ENCODE peak calls at places on chromosomes 2 and 18, in six cellular contexts. V is K562, M is HepG2, S is GM12891, I is GM12878, A is H1. U is an unnamed sample.

GRCh38 chr18:7822435-7823425 is 255.6 kb downstream of the PTPRM start:
- DNase-seq in S (no peak), V (no peak), A (no peak), I (no peak), M (no peak), U (no peak)

GRCh38 chr18:13485604-13486003 is 240.8 kb downstream of the FAM210A start:
- DNase-seq in I (no peak), M (no peak), A (no peak), V (no peak), S (no peak), U (no peak)

GRCh38 chr2:134304726-134305509 is 51.0 kb downstream of the MGAT5 start:
- DNase-seq in M (no peak), S (no peak), V (no peak), A (no peak), I (no peak), U (no peak)

GRCh38 chr18:22322251-22322691 is 95.4 kb downstream of the CTAGE1 start:
- DNase-seq in V (no peak), M (no peak), A (no peak), I (no peak), S (no peak), U (no peak)

GRCh38 chr2:224133387-224133786 is 94.3 kb upstream of the SERPINE2 start:
- DNase-seq in M (no peak), S (no peak), I (no peak), V (no peak), A (no peak), U (no peak)

GRCh38 chr2:28247326-28247725 is 145.3 kb upstream of the FOSL2 start:
- DNase-seq in V (no peak), M (no peak), S (no peak), I (no peak), A (no peak), U (no peak)

GRCh38 chr2:31886700-31887099 is 124.1 kb downstream of the MEMO1 start:
- DNase-seq in S (no peak), A (peak; percentile 33), V (no peak), M (peak; percentile 50), I (no peak), U (no peak)

GRCh38 chr2:46404181-46404759 is 75.1 kb upstream of the TMEM247 start:
- DNase-seq in I (no peak), A (no peak), S (no peak), M (no peak), V (no peak), U (no peak)

GRCh38 chr2:218322756-218323525 is 30.6 kb upstream of the TMBIM1 start:
- DNase-seq in M (peak; percentile 97), I (no peak), S (peak; percentile 84), A (peak; percentile 79), V (peak; percentile 98), U (peak; percentile 85)

GRCh38 chr2:28736034-28736433 is 15.6 kb upstream of the PPP1CB start:
- DNase-seq in V (no peak), I (no peak), S (no peak), M (no peak), A (no peak), U (no peak)

GRCh38 chr2:120771556-120772208 is 36.0 kb downstream of the GLI2 start:
- DNase-seq in A (no peak), V (no peak), S (no peak), M (no peak), I (no peak), U (no peak)

GRCh38 chr2:25623361-25623760 is 50.0 kb downstream of the DTNB start:
- DNase-seq in S (no peak), M (no peak), I (no peak), A (no peak), V (no peak), U (no peak)

GRCh38 chr2:127050803-127051115 is 56.2 kb downstream of the BIN1 start:
- DNase-seq in A (no peak), S (peak; percentile 14), M (no peak), I (no peak), V (no peak), U (peak; percentile 26)

GRCh38 chr2:127047716-127048617 is 59.0 kb downstream of the BIN1 start:
- DNase-seq in S (no peak), A (no peak), M (no peak), V (no peak), I (no peak), U (peak; percentile 6)

GRCh38 chr2:127049927-127050802 is 56.8 kb downstream of the BIN1 start:
- DNase-seq in V (peak; percentile 88), S (peak; percentile 97), I (no peak), A (peak; percentile 41), M (peak; percentile 24), U (peak; percentile 94)

GRCh38 chr2:127048618-127048935 is 58.4 kb downstream of the BIN1 start:
- DNase-seq in I (no peak), A (no peak), M (no peak), V (no peak), S (no peak), U (no peak)

DNA sequence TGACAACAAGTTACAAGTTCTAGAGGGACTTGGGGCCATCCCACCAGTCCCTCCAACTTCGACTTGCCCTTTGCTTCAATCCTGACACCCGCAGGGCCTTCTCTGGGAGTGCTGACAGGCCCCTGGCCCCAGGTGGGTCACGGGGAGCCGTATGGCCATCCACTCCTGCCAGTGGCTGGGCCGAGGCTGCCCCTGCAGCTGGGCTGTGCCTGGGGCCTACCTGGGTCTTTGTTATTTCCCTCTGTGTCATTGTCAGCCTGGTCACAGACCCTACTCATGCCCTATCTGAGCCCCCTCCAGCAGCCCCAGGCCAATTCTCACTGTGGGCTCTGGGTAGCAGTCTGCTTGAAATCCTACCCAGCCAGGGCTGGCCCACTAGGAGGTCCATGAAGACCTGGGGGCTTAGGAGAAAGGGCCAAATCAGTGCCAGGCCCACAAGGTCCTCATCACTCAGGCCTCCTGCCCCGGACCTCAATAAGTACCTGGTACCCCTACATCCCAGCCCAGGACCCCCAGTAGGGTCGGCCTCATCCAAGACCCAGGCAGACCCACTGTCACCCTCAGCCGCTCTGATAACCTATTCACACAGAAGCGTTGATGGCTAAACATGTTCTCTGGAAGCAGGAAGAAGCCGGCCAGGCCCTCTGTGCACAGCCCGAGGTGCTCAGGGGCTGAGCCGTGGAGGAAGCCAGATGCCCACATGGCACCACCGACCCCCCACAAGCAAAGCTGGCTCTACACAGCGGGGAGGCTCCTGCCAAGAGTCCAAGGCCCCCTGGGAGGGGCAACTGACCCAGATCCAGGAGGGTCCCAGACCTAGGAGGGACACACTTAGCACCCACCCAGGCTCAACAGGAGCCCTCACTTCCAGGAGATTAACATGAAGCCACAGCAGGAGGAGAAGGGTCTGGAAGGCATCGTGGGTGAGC is 57.7 kb downstream of the BIN1 start:
- DNase-seq in A (no peak), S (peak; percentile 21), V (no peak), M (no peak), I (no peak), U (peak; percentile 33)
- TF ChIP-seq TAF1 in A (no peak), S (no peak), V (no peak), M (no peak), I (no peak), U (no peak)

GRCh38 chr2:55011741-55012574 is 38.3 kb downstream of the RTN4 start:
- DNase-seq in M (peak; percentile 62), I (no peak), V (no peak), A (no peak), S (no peak), U (no peak)
- TF ChIP-seq POLR2A in M (no peak), I (no peak), V (no peak), A (no peak), S (no peak), U (no peak)

GRCh38 chr2:197264332-197264731 is 46.2 kb downstream of the ANKRD44 start:
- DNase-seq in V (no peak), I (no peak), S (no peak), M (no peak), A (no peak), U (no peak)
- TF ChIP-seq POLR2AphosphoS5 in V (no peak), I (no peak), S (no peak), M (no peak), A (no peak), U (no peak)

DNA sequence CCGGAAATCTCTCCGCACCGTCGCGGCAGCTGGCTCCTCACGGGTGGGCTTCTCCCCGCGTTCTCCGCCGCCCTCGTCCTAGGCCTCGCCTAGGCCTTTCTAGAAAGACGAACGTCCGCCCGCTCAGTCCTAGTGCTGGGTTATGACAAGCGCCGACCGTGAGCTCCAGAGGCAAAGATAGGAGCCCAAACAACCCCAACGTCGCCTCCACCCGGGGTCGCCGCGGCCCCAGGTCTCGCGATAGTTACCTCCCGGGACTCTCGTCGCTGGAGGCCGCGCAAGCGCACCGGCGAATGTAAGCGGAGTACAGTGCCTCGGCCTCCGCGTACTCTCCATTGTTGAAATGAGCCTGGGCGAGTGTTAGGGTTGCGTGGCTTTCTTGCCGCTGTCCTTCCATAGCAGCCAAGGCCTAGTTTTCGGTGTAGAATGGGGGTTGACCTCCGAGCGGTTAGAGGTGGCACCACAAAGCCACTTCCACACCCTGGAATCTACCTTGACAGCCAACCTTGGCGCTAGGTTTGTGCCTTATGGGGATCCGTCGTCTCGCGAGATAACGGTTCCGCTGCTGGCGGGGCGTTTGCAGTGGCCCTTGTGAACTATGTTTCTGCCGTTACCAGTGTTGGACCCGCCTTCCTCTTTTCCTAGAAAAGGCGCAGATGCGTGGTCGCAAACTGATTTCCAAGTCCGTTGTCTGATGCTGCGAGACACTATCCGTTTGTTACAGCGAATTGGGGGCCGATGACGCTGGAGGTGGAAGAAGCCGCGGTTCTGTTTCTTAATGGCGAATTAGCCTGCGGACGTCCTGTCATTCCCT is at the start of gene TTC32:
- DNase-seq in S (peak; percentile 64), V (peak; percentile 96), M (peak; percentile 95), A (peak; percentile 61), I (peak; percentile 82), U (peak; percentile 73)
- TF ChIP-seq TAF1 in S (peak; percentile 70), V (peak; percentile 87), M (peak; percentile 95), A (peak; percentile 78), I (peak; percentile 70), U (peak; percentile 60)

GRCh38 chr2:199468561-199469513 is 11.1 kb upstream of the SATB2 start:
- DNase-seq in V (no peak), I (no peak), M (no peak), S (no peak), A (no peak), U (no peak)
- TF ChIP-seq POLR2A in V (no peak), I (no peak), M (no peak), S (no peak), A (no peak), U (no peak)

GRCh38 chr18:25799221-25799620 is 291.2 kb downstream of the SS18 start:
- DNase-seq in V (no peak), M (no peak), A (no peak), I (no peak), S (no peak), U (no peak)
- TF ChIP-seq POLR2AphosphoS5 in V (no peak), M (no peak), A (no peak), I (no peak), S (no peak), U (no peak)

DNA sequence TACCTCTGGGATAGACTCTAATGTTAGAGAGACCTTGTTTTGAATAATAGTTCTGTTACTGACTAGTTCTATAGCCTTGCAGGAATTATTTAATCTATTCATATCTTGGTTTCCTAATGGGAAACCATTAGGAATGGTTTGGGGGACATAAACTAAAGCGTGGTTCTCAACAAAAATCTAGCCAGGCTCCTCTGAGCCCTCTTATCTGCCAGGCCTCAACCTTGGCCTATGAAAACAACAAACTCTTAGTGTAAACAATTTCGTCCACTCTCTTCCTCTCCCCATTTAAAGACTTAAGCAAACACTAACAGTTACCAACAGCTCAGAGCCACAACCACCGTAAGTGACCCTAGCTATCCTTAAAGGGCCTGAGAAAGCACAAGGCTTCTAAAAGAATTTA is 10.6 kb upstream of the NBAS start:
- DNase-seq in M (peak; percentile 25), I (no peak), S (no peak), V (no peak), A (no peak), U (no peak)
- TF ChIP-seq TAF1 in M (no peak), I (no peak), S (no peak), V (no peak), A (no peak), U (no peak)

GRCh38 chr2:43637030-43637803 is at the start of gene PLEKHH2:
- DNase-seq in V (peak; percentile 100), M (peak; percentile 77), S (peak; percentile 74), A (peak; percentile 77), I (peak; percentile 19), U (peak; percentile 73)
- TF ChIP-seq POLR2A in V (peak; percentile 49), M (no peak), S (no peak), A (peak; percentile 51), I (no peak), U (no peak)

U was measured in GM12892.